ENCODE peak calls at places on chromosomes 3 and 15, in ten cellular contexts. A is astrocyte of the spinal cord; B is brain microvascular endothelial cell; N is ovary; M is BE2C; L is CD8-positive, alpha-beta T cell; Z is psoas muscle; V is tibial nerve; X is mucosa of descending colon; H is esophagus squamous epithelium. G is an unnamed sample.

GRCh38 chr3:197942956-197943556 is 6.9 kb upstream of the RPL35A start:
- DNase-seq in A (peak), V (no peak), B (peak), Z (no peak), N (no peak), H (no peak), M (peak), L (no peak), X (no peak), G (no peak)

GRCh38 chr15:73232771-73233170 is 136.0 kb downstream of the HCN4 start:
- DNase-seq in L (no peak), Z (no peak), H (no peak), X (no peak), M (no peak), N (no peak), V (no peak), B (no peak), A (no peak), G (no peak)

GRCh38 chr15:69118089-69118488 is 42.3 kb upstream of the GLCE start:
- DNase-seq in Z (no peak), B (no peak), V (no peak), H (no peak), A (no peak), L (no peak), M (no peak), N (no peak), X (no peak), G (no peak)

GRCh38 chr15:87487484-87487883 is 769.1 kb downstream of the NTRK3 start:
- DNase-seq in Z (no peak), X (no peak), L (no peak), H (no peak), B (no peak), M (no peak), V (no peak), N (no peak), A (no peak), G (no peak)

GRCh38 chr3:177359601-177360357 is 162.5 kb upstream of the TBL1XR1 start:
- DNase-seq in M (peak), V (peak), A (peak), H (peak), B (peak), Z (peak), L (peak), N (peak), X (peak), G (peak)

GRCh38 chr3:73401616-73402265 is 223.0 kb downstream of the PDZRN3 start:
- DNase-seq in A (no peak), B (no peak), V (no peak), M (no peak), N (peak), H (no peak), L (no peak), Z (no peak), X (no peak), G (no peak)

GRCh38 chr15:92118162-92118935 is 264.8 kb downstream of the SLCO3A1 start:
- DNase-seq in Z (no peak), H (no peak), V (no peak), M (no peak), X (no peak), A (peak), L (no peak), N (no peak), B (no peak), G (no peak)

GRCh38 chr15:32704343-32705076 is 13.3 kb upstream of the GREM1 start:
- DNase-seq in M (no peak), Z (no peak), L (no peak), V (no peak), B (no peak), H (no peak), N (no peak), X (no peak), A (peak), G (no peak)

GRCh38 chr3:97105989-97106651 is 291.7 kb downstream of the EPHA6 start:
- DNase-seq in M (no peak), Z (no peak), X (no peak), A (no peak), N (no peak), H (no peak), V (no peak), B (no peak), L (no peak), G (no peak)

GRCh38 chr3:42801048-42801620 is 3.2 kb downstream of the HIGD1A start:
- DNase-seq in X (no peak), L (no peak), H (no peak), B (no peak), A (no peak), N (no peak), M (no peak), V (no peak), Z (no peak), G (no peak)

GRCh38 chr15:36468746-36469145 is 110.7 kb upstream of the CDIN1 start:
- DNase-seq in L (no peak), A (peak), X (no peak), Z (no peak), M (no peak), B (peak), N (no peak), V (no peak), H (no peak), G (no peak)

GRCh38 chr3:141421639-141422319 is 53.5 kb downstream of the ZBTB38 start:
- DNase-seq in V (no peak), Z (no peak), B (peak), N (no peak), L (no peak), M (no peak), X (no peak), H (no peak), A (peak), G (no peak)

GRCh38 chr3:31546152-31546551 is 13.4 kb downstream of the STT3B start:
- DNase-seq in Z (no peak), X (no peak), V (no peak), B (no peak), L (no peak), A (no peak), M (no peak), H (no peak), N (no peak), G (no peak)

GRCh38 chr3:47016934-47017435 is 37.5 kb downstream of the NBEAL2 start:
- DNase-seq in V (no peak), Z (no peak), N (no peak), B (peak), X (no peak), A (peak), L (no peak), H (no peak), M (no peak), G (no peak)

GRCh38 chr15:38996111-38996541 is 431.5 kb upstream of the RASGRP1 start:
- DNase-seq in X (no peak), L (no peak), A (peak), B (peak), N (no peak), V (no peak), M (no peak), H (no peak), Z (no peak), G (no peak)

GRCh38 chr15:80416702-80417101 is 12.5 kb downstream of the ARNT2 start:
- DNase-seq in H (no peak), M (no peak), L (no peak), A (no peak), X (no peak), N (no peak), V (no peak), B (no peak), Z (no peak), G (no peak)

GRCh38 chr15:68318931-68319909 is 41.7 kb downstream of the FEM1B start:
- DNase-seq in Z (no peak), H (no peak), A (no peak), L (no peak), X (no peak), B (no peak), N (no peak), M (no peak), V (no peak), G (no peak)

GRCh38 chr3:153163349-153164008 is 1.5 kb downstream of the RAP2B start:
- DNase-seq in B (no peak), N (no peak), M (no peak), X (no peak), V (no peak), L (no peak), A (no peak), H (no peak), Z (no peak), G (no peak)

GRCh38 chr3:69901802-69902201 is 97.7 kb upstream of the SAMMSON start:
- DNase-seq in Z (no peak), V (no peak), X (no peak), M (no peak), B (no peak), L (no peak), A (no peak), N (no peak), H (no peak), G (no peak)

GRCh38 chr3:140187648-140188221 is 252.8 kb downstream of the CLSTN2 start:
- DNase-seq in B (no peak), M (no peak), L (no peak), Z (no peak), A (no peak), X (no peak), H (no peak), V (no peak), N (no peak), G (no peak)

GRCh38 chr15:71114887-71115566 is at the start of gene THSD4:
- DNase-seq in M (peak), X (peak), Z (peak), H (no peak), A (peak), N (peak), B (peak), V (peak), L (peak), G (peak)

GRCh38 chr15:75107905-75108838 is 84.8 kb downstream of the PPCDC start:
- DNase-seq in Z (no peak), B (peak), H (no peak), L (peak), N (no peak), X (peak), M (no peak), V (no peak), A (peak), G (no peak)

GRCh38 chr15:57038040-57038439 is 119.6 kb downstream of the TCF12 start:
- DNase-seq in A (no peak), H (no peak), M (no peak), Z (no peak), X (no peak), N (no peak), L (no peak), V (no peak), B (no peak), G (no peak)

GRCh38 chr3:119323401-119324107 is 29.4 kb downstream of the ARHGAP31 start:
- DNase-seq in L (no peak), A (no peak), H (no peak), Z (no peak), X (peak), B (no peak), M (no peak), N (no peak), V (no peak), G (no peak)

GRCh38 chr3:126912027-126912422 is 70.9 kb upstream of the PLXNA1 start:
- DNase-seq in A (no peak), N (no peak), V (no peak), Z (no peak), B (no peak), L (no peak), X (no peak), H (no peak), M (no peak), G (no peak)

GRCh38 chr3:43298292-43298691 is 12.0 kb downstream of the SNRK start:
- DNase-seq in B (no peak), Z (no peak), V (no peak), A (no peak), N (no peak), M (no peak), X (no peak), H (no peak), L (no peak), G (no peak)

GRCh38 chr3:73485877-73486311 is 138.8 kb downstream of the PDZRN3 start:
- DNase-seq in V (no peak), M (peak), L (no peak), A (no peak), B (no peak), X (no peak), Z (no peak), N (no peak), H (no peak), G (no peak)

GRCh38 chr15:93031103-93031464 is 57.9 kb downstream of the RGMA start:
- DNase-seq in L (no peak), M (no peak), X (no peak), Z (no peak), A (no peak), V (no peak), H (no peak), B (no peak), N (no peak), G (no peak)

GRCh38 chr3:11185564-11186317 is 31.4 kb downstream of the HRH1 start:
- DNase-seq in M (no peak), L (no peak), N (peak), H (no peak), A (peak), Z (peak), X (peak), V (peak), B (peak), G (no peak)

GRCh38 chr3:32454731-32455608 is 47.7 kb downstream of the CMTM6 start:
- DNase-seq in A (no peak), M (peak), X (no peak), V (no peak), B (no peak), Z (no peak), L (no peak), H (no peak), N (no peak), G (no peak)

GRCh38 chr15:59762558-59762957 is 73.4 kb upstream of the BNIP2 start:
- DNase-seq in H (no peak), M (no peak), X (no peak), B (no peak), Z (no peak), N (no peak), A (no peak), V (no peak), L (no peak), G (no peak)

DNA sequence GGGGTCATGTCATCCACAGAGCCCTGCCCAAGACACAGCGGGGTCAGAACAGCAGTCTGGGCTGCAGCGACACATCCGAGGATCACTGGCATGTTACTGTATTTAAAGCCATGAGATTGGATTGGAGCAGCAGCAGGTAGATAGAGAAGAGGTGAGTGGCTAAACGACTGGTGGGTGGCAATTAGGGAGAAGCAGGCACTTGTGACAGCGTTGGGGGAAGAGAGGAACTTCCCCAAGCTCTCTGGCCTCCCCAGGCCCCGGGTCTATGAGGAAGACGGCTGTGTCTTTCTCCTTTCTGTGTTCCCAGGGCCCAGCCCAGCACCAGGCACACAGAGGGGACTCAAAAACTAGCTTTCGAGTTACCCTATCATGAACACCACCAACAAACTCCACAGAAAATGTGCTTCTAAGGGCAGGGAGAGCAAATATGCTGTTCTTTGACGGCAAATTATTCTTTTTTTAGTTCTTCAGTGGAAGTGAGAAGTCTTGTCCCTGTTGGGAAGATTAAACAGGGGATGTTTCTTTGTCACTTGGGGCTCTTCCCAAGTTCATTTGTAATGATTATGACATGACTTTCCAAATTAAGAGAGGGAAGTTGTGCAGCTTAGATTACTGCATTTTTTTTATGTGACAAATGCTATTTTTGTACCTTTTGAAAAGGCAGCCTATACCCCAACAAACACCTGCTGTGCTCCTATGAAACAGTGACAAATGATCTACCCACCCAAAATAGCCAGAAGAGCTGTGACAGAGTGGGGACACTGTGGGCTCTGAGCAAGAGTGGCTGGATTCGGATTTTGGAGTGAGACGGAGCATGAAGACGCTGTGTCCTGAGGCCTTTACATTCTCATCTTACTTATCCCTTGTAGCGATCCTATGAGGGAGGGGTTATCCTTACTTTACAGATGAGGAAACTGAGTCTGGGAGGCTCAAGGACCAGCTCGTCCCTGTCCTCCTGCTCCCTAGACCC is 7.2 kb upstream of the SYNM start:
- DNase-seq in M (no peak), L (no peak), X (no peak), H (no peak), B (no peak), Z (no peak), A (no peak), N (no peak), V (no peak), G (no peak)
- TF ChIP-seq CTCF in M (no peak), L (no peak), X (no peak), H (no peak), B (no peak), Z (no peak), A (no peak), N (no peak), V (no peak), G (no peak)

GRCh38 chr15:37698679-37699078 is 235.8 kb upstream of the TMCO5A start:
- DNase-seq in B (peak), N (no peak), A (no peak), L (no peak), X (no peak), M (no peak), V (no peak), Z (no peak), H (no peak), G (no peak)
- TF ChIP-seq CTCF in B (no peak), N (no peak), A (no peak), L (no peak), X (no peak), M (no peak), V (no peak), Z (no peak), H (no peak), G (no peak)

GRCh38 chr3:58531555-58531954 is 5.4 kb downstream of the ACOX2 start:
- DNase-seq in A (no peak), M (no peak), N (no peak), H (no peak), X (peak), Z (no peak), V (no peak), B (no peak), L (no peak), G (no peak)

GRCh38 chr3:58528629-58529028 is 8.4 kb downstream of the ACOX2 start:
- DNase-seq in V (no peak), M (peak), B (no peak), H (no peak), A (peak), X (peak), L (no peak), N (no peak), Z (no peak), G (no peak)

GRCh38 chr3:58531956-58532355 is 5.0 kb downstream of the ACOX2 start:
- DNase-seq in V (no peak), M (no peak), B (no peak), A (no peak), Z (no peak), L (no peak), N (no peak), X (no peak), H (no peak), G (no peak)

GRCh38 chr3:58530354-58530865 is 6.6 kb downstream of the ACOX2 start:
- DNase-seq in V (no peak), L (no peak), M (no peak), Z (no peak), X (no peak), A (no peak), N (no peak), B (no peak), H (no peak), G (no peak)

GRCh38 chr3:58529516-58530353 is 7.3 kb downstream of the ACOX2 start:
- DNase-seq in A (no peak), M (peak), Z (no peak), N (no peak), X (peak), L (no peak), B (no peak), H (no peak), V (no peak), G (peak)
- TF ChIP-seq CTCF in A (peak), M (peak), Z (no peak), N (no peak), X (no peak), L (no peak), B (peak), H (no peak), V (no peak), G (peak)

DNA sequence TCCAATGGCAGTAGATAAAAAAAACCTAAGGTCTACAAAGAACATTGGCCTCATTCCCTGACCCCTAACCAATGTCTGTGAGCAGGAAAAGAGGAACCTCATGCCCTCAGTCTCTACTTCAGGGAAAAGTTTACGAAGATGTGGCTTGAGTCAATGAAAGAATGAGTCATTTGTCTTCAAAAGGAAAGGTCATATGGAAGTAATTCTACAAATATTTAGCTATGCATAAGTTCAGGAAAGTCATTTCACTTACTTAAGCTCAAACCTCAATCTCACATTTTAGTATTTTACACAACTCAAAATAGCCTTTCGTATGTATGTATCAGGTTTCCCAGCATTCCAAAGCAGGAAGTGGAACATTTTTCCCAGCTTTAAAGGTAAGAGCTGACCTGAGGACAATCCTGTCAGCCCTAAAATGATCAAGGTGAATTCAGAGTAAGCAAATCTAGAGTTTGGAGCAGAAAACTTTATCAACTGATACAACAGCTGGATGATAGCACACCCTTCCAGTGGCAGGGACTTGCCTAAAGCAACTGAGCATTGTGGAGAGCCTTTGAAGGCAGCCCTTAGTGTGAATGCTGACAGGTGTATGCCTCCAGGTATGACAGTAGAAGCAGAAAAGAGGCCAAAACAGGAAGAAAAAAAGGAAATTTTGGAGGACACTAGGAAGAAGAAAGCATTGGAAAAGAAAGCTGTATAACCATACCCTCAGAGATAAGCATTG is 53.9 kb upstream of the ACKR4 start:
- DNase-seq in L (no peak), M (no peak), X (no peak), A (peak), B (peak), Z (no peak), H (no peak), N (no peak), V (no peak), G (no peak)
- TF ChIP-seq CTCF in L (no peak), M (no peak), X (no peak), A (no peak), B (no peak), Z (no peak), H (no peak), N (no peak), V (no peak), G (no peak)

GRCh38 chr3:98185180-98185579 is 18.7 kb downstream of the OR5H15 start:
- DNase-seq in H (no peak), N (no peak), L (no peak), A (no peak), B (no peak), X (no peak), Z (no peak), M (no peak), V (no peak), G (no peak)
- TF ChIP-seq CTCF in H (no peak), N (no peak), L (no peak), A (no peak), B (no peak), X (no peak), Z (no peak), M (peak), V (no peak), G (peak)

GRCh38 chr3:148408667-148409066 is 289.0 kb upstream of the AGTR1 start:
- DNase-seq in H (no peak), V (no peak), N (no peak), B (no peak), Z (no peak), L (no peak), X (no peak), A (no peak), M (no peak), G (no peak)
- TF ChIP-seq CTCF in H (no peak), V (no peak), N (no peak), B (no peak), Z (no peak), L (no peak), X (no peak), A (no peak), M (no peak), G (no peak)

DNA sequence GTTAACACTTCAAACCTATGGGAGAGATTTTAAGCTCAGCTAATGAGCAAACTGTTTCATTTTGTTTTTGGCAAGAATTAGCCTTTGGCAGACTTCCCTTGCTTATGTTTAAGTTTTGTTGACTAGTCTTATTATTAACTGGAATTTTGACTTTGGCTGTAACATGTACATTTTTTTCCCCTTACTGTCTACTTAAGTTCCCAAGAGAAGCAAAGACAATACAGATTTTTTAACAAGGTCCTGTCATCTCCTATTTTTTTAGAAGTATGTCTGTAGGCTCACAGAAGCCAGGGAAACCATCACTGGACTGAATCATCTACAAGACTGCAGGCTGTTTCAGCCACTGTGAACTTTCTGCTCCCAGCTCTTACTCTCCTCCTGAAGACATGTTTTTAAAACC is 74.3 kb downstream of the DGKG start:
- DNase-seq in A (peak), V (no peak), B (peak), Z (no peak), H (no peak), X (no peak), L (no peak), N (no peak), M (no peak), G (no peak)
- TF ChIP-seq CTCF in A (no peak), V (no peak), B (no peak), Z (no peak), H (no peak), X (no peak), L (no peak), N (no peak), M (no peak), G (no peak)

G was measured in progenitor cell of endocrine pancreas.